ENCODE peak calls at places on chromosome 20, in six cellular contexts. X is GM12878, Q is IMR-90, N is A549, Z is SK-N-SH, J is K562. Y is an unnamed sample.

GRCh38 chr20:63230800-63231268 is 4.9 kb upstream of the BIRC7 start:
- DNase-seq in X (no peak), Q (peak), N (peak), Z (peak), J (peak), Y (peak)

GRCh38 chr20:33415948-33416347 is 14.6 kb upstream of the CDK5RAP1 start:
- DNase-seq in X (no peak), Q (peak), N (peak), Z (peak), J (peak), Y (peak)

GRCh38 chr20:62719250-62719945 is 10.8 kb downstream of the NTSR1 start:
- DNase-seq in X (no peak), Q (peak), N (no peak), Z (no peak), J (no peak), Y (no peak)

GRCh38 chr20:58710481-58711265 is 18.1 kb downstream of the NPEPL1 start:
- DNase-seq in X (no peak), Q (no peak), N (no peak), Z (peak), J (no peak), Y (no peak)

GRCh38 chr20:18566892-18567738 is at the start of gene SMIM26:
- DNase-seq in X (peak), Q (peak), N (peak), Z (peak), J (peak), Y (peak)

GRCh38 chr20:41316602-41317535 is 662 bp downstream of the ZHX3 start:
- DNase-seq in X (no peak), Q (peak), N (peak), Z (peak), J (peak), Y (peak)

GRCh38 chr20:44030394-44030793 is 115.7 kb downstream of the TOX2 start:
- DNase-seq in X (no peak), Q (no peak), N (no peak), Z (no peak), J (no peak), Y (no peak)

GRCh38 chr20:53291548-53291947 is 302.1 kb downstream of the ZNF217 start:
- DNase-seq in X (no peak), Q (no peak), N (no peak), Z (no peak), J (peak), Y (peak)

GRCh38 chr20:62248890-62249560 is 10.7 kb downstream of the OSBPL2 start:
- DNase-seq in X (no peak), Q (no peak), N (no peak), Z (no peak), J (no peak), Y (no peak)

GRCh38 chr20:11810316-11811130 is 107.2 kb upstream of the BTBD3 start:
- DNase-seq in X (no peak), Q (peak), N (no peak), Z (no peak), J (no peak), Y (no peak)

GRCh38 chr20:17570347-17571152 is 675 bp downstream of the DSTN start:
- DNase-seq in X (no peak), Q (peak), N (peak), Z (peak), J (peak), Y (peak)

GRCh38 chr20:43515628-43516027 is 8.1 kb downstream of the L3MBTL1 start:
- DNase-seq in X (no peak), Q (no peak), N (no peak), Z (no peak), J (peak), Y (no peak)

GRCh38 chr20:44817143-44817910 is 7.0 kb upstream of the RIMS4 start:
- DNase-seq in X (no peak), Q (no peak), N (no peak), Z (no peak), J (no peak), Y (no peak)

GRCh38 chr20:22402990-22403859 is 181.1 kb downstream of the FOXA2 start:
- DNase-seq in X (no peak), Q (no peak), N (peak), Z (no peak), J (peak), Y (peak)

GRCh38 chr20:47600967-47601547 is 99.4 kb downstream of the NCOA3 start:
- DNase-seq in X (no peak), Q (no peak), N (no peak), Z (no peak), J (no peak), Y (no peak)

GRCh38 chr20:13113731-13114130 is 105.0 kb downstream of the SPTLC3 start:
- DNase-seq in X (no peak), Q (no peak), N (no peak), Z (no peak), J (no peak), Y (no peak)

GRCh38 chr20:25504366-25505135 is 80.8 kb downstream of the NINL start:
- DNase-seq in X (no peak), Q (no peak), N (no peak), Z (no peak), J (no peak), Y (no peak)

GRCh38 chr20:38249536-38250310 is 10.8 kb downstream of the KIAA1755 start:
- DNase-seq in X (no peak), Q (peak), N (no peak), Z (no peak), J (no peak), Y (no peak)

GRCh38 chr20:17910828-17911294 is 57.7 kb downstream of the SNX5 start:
- DNase-seq in X (no peak), Q (peak), N (no peak), Z (no peak), J (peak), Y (no peak)

GRCh38 chr20:4592316-4593148 is 129.2 kb upstream of the PRND start:
- DNase-seq in X (no peak), Q (no peak), N (peak), Z (peak), J (peak), Y (peak)

GRCh38 chr20:25284131-25284601 is 36.3 kb downstream of the PYGB start:
- DNase-seq in X (no peak), Q (no peak), N (no peak), Z (no peak), J (no peak), Y (no peak)

GRCh38 chr20:9140172-9140760 is 71.4 kb downstream of the PLCB4 start:
- DNase-seq in X (no peak), Q (no peak), N (no peak), Z (no peak), J (peak), Y (no peak)

GRCh38 chr20:42018979-42019378 is 400.8 kb upstream of the CHD6 start:
- DNase-seq in X (no peak), Q (no peak), N (peak), Z (no peak), J (peak), Y (peak)

GRCh38 chr20:44714701-44715494 is at the start of gene CCN5:
- DNase-seq in X (no peak), Q (peak), N (peak), Z (peak), J (peak), Y (peak)

GRCh38 chr20:46117704-46118467 is at the start of gene CD40:
- DNase-seq in X (peak), Q (peak), N (peak), Z (peak), J (peak), Y (peak)

GRCh38 chr20:58555078-58555765 is 40.0 kb upstream of the APCDD1L start:
- DNase-seq in X (no peak), Q (peak), N (peak), Z (no peak), J (no peak), Y (no peak)

GRCh38 chr20:37990571-37991151 is 42.6 kb downstream of the TTI1 start:
- DNase-seq in X (peak), Q (peak), N (peak), Z (peak), J (no peak), Y (peak)

GRCh38 chr20:17882834-17883591 is 85.6 kb downstream of the SNX5 start:
- DNase-seq in X (no peak), Q (no peak), N (no peak), Z (no peak), J (no peak), Y (no peak)

GRCh38 chr20:43843096-43843964 is 71.3 kb upstream of the TOX2 start:
- DNase-seq in X (no peak), Q (peak), N (peak), Z (no peak), J (no peak), Y (no peak)

GRCh38 chr20:33945391-33946079 is 48.2 kb upstream of the RALY start:
- DNase-seq in X (no peak), Q (peak), N (peak), Z (no peak), J (no peak), Y (peak)

GRCh38 chr20:4112490-4113420 is 97.4 kb upstream of the RNF24 start:
- DNase-seq in X (peak), Q (peak), N (no peak), Z (peak), J (no peak), Y (no peak)

GRCh38 chr20:32357869-32358631 is at the start of gene ASXL1:
- DNase-seq in X (peak), Q (peak), N (peak), Z (peak), J (peak), Y (peak)

GRCh38 chr20:56689852-56690485 is 60.9 kb downstream of the TFAP2C start:
- DNase-seq in X (no peak), Q (no peak), N (no peak), Z (no peak), J (no peak), Y (no peak)

GRCh38 chr20:36861625-36861874 is 14.4 kb upstream of the TLDC2 start:
- DNase-seq in X (no peak), Q (no peak), N (peak), Z (no peak), J (no peak), Y (no peak)

GRCh38 chr20:17678295-17678694 is 3.7 kb downstream of the RRBP1 start:
- DNase-seq in X (no peak), Q (no peak), N (no peak), Z (no peak), J (peak), Y (no peak)

GRCh38 chr20:31841928-31842327 is 3.5 kb downstream of the FOXS1 start:
- DNase-seq in X (no peak), Q (peak), N (peak), Z (no peak), J (peak), Y (peak)

GRCh38 chr20:2746636-2747265 is 53.7 kb downstream of the CPXM1 start:
- DNase-seq in X (no peak), Q (no peak), N (no peak), Z (no peak), J (no peak), Y (no peak)

GRCh38 chr20:2747676-2748235 is 52.7 kb downstream of the CPXM1 start:
- DNase-seq in X (no peak), Q (peak), N (no peak), Z (no peak), J (no peak), Y (no peak)

GRCh38 chr20:2748551-2749342 is 51.7 kb downstream of the CPXM1 start:
- DNase-seq in X (no peak), Q (no peak), N (no peak), Z (no peak), J (no peak), Y (no peak)

GRCh38 chr20:2745060-2745910 is 52.7 kb downstream of the EBF4 start:
- DNase-seq in X (no peak), Q (no peak), N (no peak), Z (no peak), J (no peak), Y (no peak)

DNA sequence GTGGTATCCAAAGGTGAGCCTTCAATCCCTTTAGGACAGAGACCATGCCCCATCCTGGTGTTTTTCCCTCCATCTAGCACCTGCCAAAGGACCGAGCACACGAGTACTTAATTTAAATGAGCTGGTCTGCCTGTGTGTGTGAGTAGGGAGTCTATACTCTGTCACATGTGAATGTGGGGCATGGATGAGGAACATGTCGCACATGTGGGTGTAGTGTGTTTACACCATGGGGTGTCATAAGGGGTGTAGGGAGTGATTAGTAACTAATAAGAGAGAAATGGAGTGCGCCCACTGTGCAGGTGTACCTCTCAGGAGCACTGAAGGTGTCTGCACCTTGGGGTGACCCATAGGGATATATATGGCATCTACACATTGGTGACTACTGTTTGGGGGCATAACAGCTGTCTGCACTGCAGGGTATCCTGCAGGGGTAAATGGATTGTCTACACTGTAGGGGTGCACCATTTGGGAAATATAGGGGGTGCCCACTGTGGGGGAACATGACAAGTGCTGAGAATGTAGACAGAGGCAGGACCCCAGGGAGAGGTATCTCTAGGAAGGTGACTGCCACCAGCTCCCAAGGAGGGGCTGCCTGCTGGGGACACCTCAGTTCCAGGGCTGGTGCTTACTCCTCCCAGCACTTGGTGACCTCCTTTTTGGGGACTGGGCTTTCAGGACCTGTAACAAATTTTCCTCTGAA is 53.5 kb downstream of the EBF4 start:
- DNase-seq in X (no peak), Q (no peak), N (no peak), Z (no peak), J (no peak), Y (no peak)
- TF ChIP-seq SMC3 in X (no peak), Q (no peak), N (no peak), Z (no peak), J (no peak), Y (no peak)

GRCh38 chr20:23541330-23541729 is 27.0 kb downstream of the CST9L start:
- DNase-seq in X (no peak), Q (no peak), N (no peak), Z (no peak), J (no peak), Y (peak)
- TF ChIP-seq SMC3 in X (no peak), Q (no peak), N (no peak), Z (no peak), J (no peak), Y (no peak)

GRCh38 chr20:1918766-1919165 is 23.6 kb downstream of the SIRPA start:
- DNase-seq in X (no peak), Q (no peak), N (no peak), Z (no peak), J (no peak), Y (no peak)

GRCh38 chr20:1924910-1925861 is 30.0 kb downstream of the SIRPA start:
- DNase-seq in X (no peak), Q (no peak), N (peak), Z (no peak), J (no peak), Y (no peak)

GRCh38 chr20:1920826-1921225 is 25.6 kb downstream of the SIRPA start:
- DNase-seq in X (no peak), Q (no peak), N (no peak), Z (no peak), J (no peak), Y (no peak)

GRCh38 chr20:1922786-1923185 is 27.6 kb downstream of the SIRPA start:
- DNase-seq in X (no peak), Q (no peak), N (no peak), Z (no peak), J (no peak), Y (no peak)

GRCh38 chr20:1920252-1920651 is 25.0 kb downstream of the SIRPA start:
- DNase-seq in X (no peak), Q (no peak), N (peak), Z (no peak), J (no peak), Y (peak)
- TF ChIP-seq SMC3 in X (no peak), Q (no peak), N (no peak), Z (no peak), J (no peak), Y (no peak)

DNA sequence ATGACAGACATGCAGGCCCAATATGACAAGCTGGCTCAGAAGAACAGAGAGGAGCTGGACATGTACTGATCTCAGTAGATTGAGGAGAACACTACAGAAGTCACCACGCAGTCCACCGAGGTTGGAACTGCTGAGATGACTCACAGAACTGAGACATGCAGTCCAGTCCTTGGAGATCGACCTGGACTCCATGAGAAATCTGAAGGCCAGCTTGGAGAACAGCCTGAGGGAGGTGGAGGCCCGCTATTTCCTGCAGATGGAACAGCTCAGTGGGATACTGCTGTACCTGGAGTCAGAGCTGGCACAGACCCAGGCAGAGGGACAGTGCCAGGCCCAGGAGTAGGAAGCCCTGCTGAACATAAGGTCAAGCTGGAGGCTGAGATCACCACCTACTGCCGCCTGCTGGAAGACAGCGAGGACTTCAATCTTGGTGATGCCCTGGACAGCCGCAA is 21.3 kb downstream of the RNF114 start:
- DNase-seq in X (no peak), Q (no peak), N (peak), Z (no peak), J (no peak), Y (peak)
- TF ChIP-seq SMC3 in X (no peak), Q (no peak), N (no peak), Z (no peak), J (no peak), Y (no peak)

GRCh38 chr20:50224553-50225255 is 34.1 kb downstream of the CEBPB start:
- DNase-seq in X (no peak), Q (peak), N (no peak), Z (no peak), J (peak), Y (no peak)

GRCh38 chr20:50229156-50229605 is 38.6 kb downstream of the CEBPB start:
- DNase-seq in X (no peak), Q (no peak), N (no peak), Z (no peak), J (no peak), Y (no peak)

GRCh38 chr20:50227506-50227905 is 36.9 kb downstream of the CEBPB start:
- DNase-seq in X (no peak), Q (peak), N (no peak), Z (no peak), J (no peak), Y (no peak)

GRCh38 chr20:50224052-50224451 is 33.4 kb downstream of the CEBPB start:
- DNase-seq in X (no peak), Q (no peak), N (no peak), Z (no peak), J (no peak), Y (no peak)

DNA sequence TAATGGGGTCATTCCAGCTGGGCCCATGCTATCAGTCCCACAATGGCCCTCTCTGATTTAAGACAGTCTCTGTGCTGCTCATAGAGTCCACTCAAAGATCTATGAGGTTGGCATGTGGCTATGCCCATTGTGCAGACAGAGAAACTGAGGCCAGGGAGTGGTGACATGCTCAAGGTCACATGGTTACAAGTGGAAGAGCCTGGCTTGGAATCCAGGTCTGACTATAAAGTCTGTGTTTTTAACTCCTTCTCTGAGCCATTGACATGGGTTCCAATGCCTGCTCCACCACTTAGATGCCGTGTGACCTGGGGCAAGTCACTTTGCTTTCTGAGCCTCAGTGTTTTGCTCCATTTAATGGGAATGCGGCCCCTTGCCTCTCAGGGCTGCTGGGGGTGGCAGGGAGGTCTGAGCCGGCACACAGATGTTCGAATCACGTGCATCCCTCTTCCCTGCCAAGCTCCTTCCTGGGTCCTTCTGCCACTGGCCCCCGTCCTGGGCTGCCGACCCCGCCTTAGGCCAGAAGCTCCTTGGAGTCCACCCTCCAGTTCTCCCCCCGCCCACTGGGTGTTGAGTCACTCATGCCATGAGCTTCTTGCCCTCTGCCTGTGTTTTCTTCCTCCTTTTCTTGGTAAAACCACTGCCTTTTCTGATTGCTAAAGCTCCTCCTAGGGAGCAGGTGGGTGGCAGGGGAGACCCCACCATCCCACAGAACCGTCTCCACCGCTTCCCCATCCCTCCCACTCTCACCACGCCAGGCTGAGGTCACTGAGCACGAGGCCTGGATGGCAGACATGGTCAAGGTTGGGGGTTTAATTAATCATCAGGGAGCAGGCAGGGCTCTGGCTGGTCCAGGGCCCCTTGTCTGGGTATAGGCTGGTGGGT is 35.7 kb downstream of the CEBPB start:
- DNase-seq in X (no peak), Q (peak), N (no peak), Z (no peak), J (peak), Y (no peak)
- TF ChIP-seq SMC3 in X (no peak), Q (no peak), N (no peak), Z (no peak), J (no peak), Y (no peak)